ENCODE peak calls at places on chromosomes 13 and 19, in four cellular contexts. Y is stomach, R is BE2C, J is fibroblast of lung. M is an unnamed sample.

GRCh38 chr13:30870049-30870884 is 35.8 kb upstream of the MEDAG start:
- DNase-seq in R (peak), J (peak), Y (peak), M (no peak)

GRCh38 chr13:62327367-62327766 is 911.7 kb upstream of the PCDH20 start:
- DNase-seq in Y (no peak), J (no peak), R (no peak), M (no peak)

GRCh38 chr13:111503376-111503775 is 182.9 kb downstream of the TEX29 start:
- DNase-seq in R (no peak), J (no peak), Y (peak), M (no peak)

GRCh38 chr19:5805465-5806132 is 732 bp downstream of the NRTN start:
- DNase-seq in Y (peak), R (peak), J (peak), M (peak)

GRCh38 chr19:27762933-27763332 is 1450.0 kb downstream of the UQCRFS1 start:
- DNase-seq in Y (no peak), J (no peak), R (no peak), M (no peak)

GRCh38 chr13:35388979-35389378 is 87.5 kb downstream of the MAB21L1 start:
- DNase-seq in Y (no peak), J (peak), R (peak), M (no peak)

GRCh38 chr19:2546128-2547032 is 70.5 kb downstream of the GADD45B start:
- DNase-seq in J (peak), R (no peak), Y (peak), M (no peak)

GRCh38 chr13:26255717-26256277 is 1.9 kb downstream of the CDK8 start:
- DNase-seq in J (peak), Y (no peak), R (peak), M (no peak)

GRCh38 chr13:41222259-41222852 is 28.0 kb upstream of the KBTBD7 start:
- DNase-seq in R (peak), Y (peak), J (peak), M (peak)

GRCh38 chr19:51948979-51949378 is 21.7 kb downstream of the ZNF613 start:
- DNase-seq in Y (no peak), R (peak), J (peak), M (peak)

GRCh38 chr13:97005631-97006262 is 11.5 kb upstream of the OXGR1 start:
- DNase-seq in Y (no peak), R (no peak), J (peak), M (no peak)

GRCh38 chr13:41763772-41764171 is 197.1 kb downstream of the VWA8 start:
- DNase-seq in Y (no peak), J (no peak), R (no peak), M (no peak)

GRCh38 chr19:2248136-2249009 is 750 bp upstream of the AMH start:
- DNase-seq in R (peak), J (no peak), Y (no peak), M (no peak)

GRCh38 chr19:31223805-31224534 is 125.3 kb downstream of the TSHZ3 start:
- DNase-seq in R (no peak), Y (no peak), J (peak), M (no peak)

GRCh38 chr13:83794627-83795026 is 87.6 kb downstream of the SLITRK1 start:
- DNase-seq in Y (no peak), R (no peak), J (no peak), M (no peak)

GRCh38 chr19:13507053-13507611 is 853 bp upstream of the CACNA1A start:
- DNase-seq in Y (no peak), J (peak), R (no peak), M (no peak)

GRCh38 chr13:34901577-34901976 is 40.5 kb upstream of the NBEA start:
- DNase-seq in R (no peak), J (no peak), Y (no peak), M (no peak)

GRCh38 chr19:7904074-7905020 is 670 bp downstream of the MAP2K7 start:
- DNase-seq in R (peak), J (no peak), Y (no peak), M (no peak)

GRCh38 chr19:53091413-53091812 is 11.8 kb downstream of the ZNF160 start:
- DNase-seq in Y (no peak), J (no peak), R (no peak), M (no peak)

GRCh38 chr19:13637664-13638063 is 126.7 kb upstream of the MRI1 start:
- DNase-seq in R (no peak), Y (no peak), J (peak), M (no peak)

GRCh38 chr13:112587767-112588489 is at the start of gene TUBGCP3:
- DNase-seq in R (peak), Y (peak), J (peak), M (peak)

GRCh38 chr13:72508392-72508791 is 219.0 kb downstream of the MZT1 start:
- DNase-seq in J (no peak), R (peak), Y (no peak), M (no peak)

GRCh38 chr19:52946322-52947310 is 16.1 kb downstream of the ZNF816 start:
- DNase-seq in Y (peak), R (peak), J (peak), M (no peak)

GRCh38 chr13:109610517-109610916 is 175.9 kb downstream of the IRS2 start:
- DNase-seq in Y (peak), R (peak), J (no peak), M (no peak)

GRCh38 chr13:47249296-47249695 is 352.4 kb upstream of the HTR2A start:
- DNase-seq in J (no peak), R (no peak), Y (no peak), M (no peak)

GRCh38 chr19:44658069-44658727 is 13.1 kb upstream of the CEACAM19 start:
- DNase-seq in J (no peak), R (no peak), Y (no peak), M (no peak)

GRCh38 chr19:58520257-58520599 is 618 bp upstream of the ZBTB45 start:
- DNase-seq in J (no peak), R (no peak), Y (no peak), M (no peak)

GRCh38 chr13:79659161-79659560 is 178.2 kb downstream of the NDFIP2 start:
- DNase-seq in J (peak), R (peak), Y (no peak), M (no peak)

GRCh38 chr19:1089126-1089771 is 5.9 kb downstream of the POLR2E start:
- DNase-seq in J (no peak), R (no peak), Y (no peak), M (no peak)

DNA sequence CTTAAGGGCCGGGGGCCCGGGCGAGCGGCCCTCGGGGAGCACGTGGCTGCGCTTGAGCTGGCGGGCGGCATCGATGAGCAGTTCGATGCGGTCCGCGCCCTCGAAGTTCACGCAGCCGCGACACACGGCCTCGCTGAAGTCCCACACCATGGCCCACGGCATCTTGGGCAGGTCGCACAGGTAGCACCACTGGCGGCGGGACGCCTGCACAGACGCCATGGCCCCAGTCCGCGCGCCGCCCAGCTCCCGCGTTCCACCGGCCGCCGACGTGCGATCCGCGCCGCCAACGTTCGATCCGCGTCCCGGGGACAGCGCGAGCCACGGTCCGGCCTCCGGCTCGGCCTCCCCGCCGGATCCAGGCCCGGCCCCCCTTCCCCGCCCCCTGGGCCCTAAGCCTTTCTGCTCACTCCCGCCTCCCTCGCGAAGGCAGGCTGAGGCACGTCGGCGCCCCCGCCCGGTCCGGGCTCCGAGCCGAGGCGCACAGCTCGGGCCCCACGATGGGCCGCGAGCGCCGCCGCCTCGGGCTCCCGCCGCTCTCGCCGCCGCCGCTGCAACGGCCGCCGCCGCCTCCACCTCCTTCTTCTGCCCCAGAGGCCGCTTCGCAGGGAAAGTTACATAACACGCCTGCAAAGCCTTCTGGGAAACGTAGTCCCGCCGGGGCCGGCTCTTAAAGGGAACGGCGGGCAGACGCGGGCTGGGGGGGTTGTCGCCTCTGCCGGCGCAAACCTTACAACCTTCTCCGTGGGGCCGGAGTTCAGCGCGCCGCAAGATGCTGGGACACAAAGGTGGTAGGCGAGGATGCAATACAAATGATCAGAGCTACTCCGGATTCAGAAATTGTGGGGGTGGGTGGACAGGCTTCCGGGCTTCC is at the start of gene IRF2BP1:
- DNase-seq in R (peak), Y (peak), J (peak), M (peak)
- TF ChIP-seq CTCF in R (no peak), Y (no peak), J (no peak), M (no peak)

DNA sequence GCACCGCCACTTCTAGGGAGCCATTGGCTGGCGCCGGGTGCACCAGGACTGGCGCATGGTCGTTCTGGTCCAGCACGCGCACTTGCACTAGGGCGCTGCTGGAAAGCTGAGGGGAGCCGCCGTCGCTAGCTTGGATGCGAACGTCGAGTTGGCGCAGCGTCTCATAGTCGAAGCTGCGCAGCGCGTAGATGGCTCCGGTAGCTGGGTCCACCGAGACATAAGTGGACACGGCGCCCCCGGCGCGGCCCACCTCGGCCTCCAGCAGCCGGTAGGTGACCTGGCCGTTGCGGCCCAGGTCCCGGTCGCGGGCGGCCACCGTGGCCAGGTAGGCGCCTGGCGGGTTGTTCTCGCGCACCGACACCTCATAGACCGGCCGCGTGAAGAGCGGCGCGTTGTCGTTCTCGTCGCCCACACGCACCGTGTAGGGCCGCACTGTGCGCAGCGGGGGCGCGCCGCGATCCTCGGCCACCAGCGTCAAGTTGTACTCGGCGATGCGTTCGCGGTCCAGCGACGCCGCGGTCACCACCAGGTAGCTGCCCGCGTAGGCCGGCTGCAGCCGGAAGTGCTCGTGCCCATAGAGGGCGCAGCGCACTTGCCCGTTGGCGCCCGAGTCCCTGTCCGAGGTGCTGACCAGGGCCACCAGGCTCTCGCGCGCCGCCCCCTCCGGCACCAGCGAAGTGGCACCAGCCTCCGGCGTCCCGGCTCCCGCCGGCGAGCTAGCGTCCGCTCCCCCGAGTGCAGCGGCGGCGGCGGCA is 1.7 kb downstream of the PCDH8 start:
- DNase-seq in R (no peak), J (peak), Y (no peak), M (no peak)
- TF ChIP-seq CTCF in R (no peak), J (peak), Y (no peak), M (peak)

GRCh38 chr19:56071151-56071550 is 49.9 kb downstream of the ZNF787 start:
- DNase-seq in R (no peak), Y (no peak), J (no peak), M (no peak)
- TF ChIP-seq CTCF in R (peak), Y (no peak), J (peak), M (peak)

GRCh38 chr19:29662604-29663404 is 2.5 kb upstream of the PLEKHF1 start:
- DNase-seq in Y (peak), R (no peak), J (peak), M (no peak)

GRCh38 chr19:29665826-29666633 is 769 bp downstream of the PLEKHF1 start:
- DNase-seq in Y (peak), R (no peak), J (peak), M (no peak)

GRCh38 chr19:29665215-29665825 is at the start of gene PLEKHF1:
- DNase-seq in Y (peak), J (peak), R (peak), M (peak)

GRCh38 chr19:29663861-29664752 is 1.2 kb upstream of the PLEKHF1 start:
- DNase-seq in R (no peak), J (peak), Y (no peak), M (no peak)

DNA sequence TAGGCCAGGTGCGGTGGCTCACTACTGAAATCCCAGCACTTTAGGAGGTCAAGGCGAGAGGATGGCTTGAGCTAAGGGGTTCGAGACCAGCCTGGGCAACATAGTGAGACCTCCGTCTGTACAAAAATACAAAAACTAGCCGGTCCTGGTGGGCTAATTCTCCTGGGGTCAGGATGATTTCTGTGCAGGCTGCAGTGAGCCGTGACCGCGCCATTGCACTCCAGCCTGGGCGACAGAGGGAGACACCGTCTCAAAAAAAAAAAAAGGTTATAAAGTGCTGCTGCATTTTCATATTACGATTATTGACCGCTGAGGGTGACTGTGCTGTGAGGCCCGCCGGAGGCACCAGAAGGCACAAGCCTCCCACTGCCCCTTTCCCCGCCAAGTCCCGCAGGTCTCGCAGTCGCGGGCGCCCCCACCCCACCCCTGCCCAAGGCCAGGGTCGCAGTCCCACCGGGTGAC is 477 bp upstream of the PLEKHF1 start:
- DNase-seq in J (no peak), Y (no peak), R (no peak), M (no peak)
- TF ChIP-seq CTCF in J (no peak), Y (no peak), R (no peak), M (no peak)

DNA sequence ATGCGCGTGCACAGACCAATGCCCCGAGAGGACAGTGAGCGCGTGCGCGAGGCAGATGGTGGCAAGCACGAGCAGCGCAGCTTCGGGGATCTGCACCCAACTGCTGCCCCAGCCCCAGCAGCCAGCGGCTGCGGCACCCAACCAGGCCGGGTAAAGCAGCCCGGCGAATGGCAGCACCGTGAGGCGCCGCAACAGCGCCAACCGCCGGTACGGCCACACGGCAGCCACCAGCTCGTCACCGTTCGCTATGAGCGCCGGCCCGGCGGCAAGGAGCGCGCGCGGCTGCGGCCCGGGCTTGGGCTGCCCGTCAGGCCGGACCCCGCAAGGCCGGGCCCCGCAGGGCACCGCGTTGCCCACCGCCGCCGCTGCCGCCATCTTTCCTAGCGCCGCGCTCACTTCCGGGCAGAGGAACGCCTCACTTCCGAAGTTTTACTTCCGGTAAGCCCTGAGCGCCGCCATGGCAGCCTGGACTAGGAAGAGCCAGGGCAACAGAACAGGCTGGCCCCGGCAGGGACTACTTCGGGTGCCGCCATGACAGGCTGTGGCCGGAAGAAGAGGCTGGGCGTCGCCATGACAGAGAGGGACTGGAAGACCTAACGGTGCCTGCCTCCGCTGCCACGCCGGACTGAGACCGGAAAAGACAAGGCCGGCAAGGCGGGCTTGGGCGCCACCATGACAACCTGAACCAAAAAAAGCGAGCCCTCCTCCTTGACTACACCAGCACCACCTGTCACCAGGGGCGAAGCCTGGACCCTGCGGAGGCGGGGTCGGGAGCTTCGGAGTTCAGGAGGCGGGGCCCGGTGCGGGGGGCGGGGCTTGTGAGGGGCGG is at the start of gene ATP13A1:
- DNase-seq in R (peak), Y (peak), J (peak), M (peak)
- TF ChIP-seq CTCF in R (no peak), Y (no peak), J (no peak), M (no peak)

DNA sequence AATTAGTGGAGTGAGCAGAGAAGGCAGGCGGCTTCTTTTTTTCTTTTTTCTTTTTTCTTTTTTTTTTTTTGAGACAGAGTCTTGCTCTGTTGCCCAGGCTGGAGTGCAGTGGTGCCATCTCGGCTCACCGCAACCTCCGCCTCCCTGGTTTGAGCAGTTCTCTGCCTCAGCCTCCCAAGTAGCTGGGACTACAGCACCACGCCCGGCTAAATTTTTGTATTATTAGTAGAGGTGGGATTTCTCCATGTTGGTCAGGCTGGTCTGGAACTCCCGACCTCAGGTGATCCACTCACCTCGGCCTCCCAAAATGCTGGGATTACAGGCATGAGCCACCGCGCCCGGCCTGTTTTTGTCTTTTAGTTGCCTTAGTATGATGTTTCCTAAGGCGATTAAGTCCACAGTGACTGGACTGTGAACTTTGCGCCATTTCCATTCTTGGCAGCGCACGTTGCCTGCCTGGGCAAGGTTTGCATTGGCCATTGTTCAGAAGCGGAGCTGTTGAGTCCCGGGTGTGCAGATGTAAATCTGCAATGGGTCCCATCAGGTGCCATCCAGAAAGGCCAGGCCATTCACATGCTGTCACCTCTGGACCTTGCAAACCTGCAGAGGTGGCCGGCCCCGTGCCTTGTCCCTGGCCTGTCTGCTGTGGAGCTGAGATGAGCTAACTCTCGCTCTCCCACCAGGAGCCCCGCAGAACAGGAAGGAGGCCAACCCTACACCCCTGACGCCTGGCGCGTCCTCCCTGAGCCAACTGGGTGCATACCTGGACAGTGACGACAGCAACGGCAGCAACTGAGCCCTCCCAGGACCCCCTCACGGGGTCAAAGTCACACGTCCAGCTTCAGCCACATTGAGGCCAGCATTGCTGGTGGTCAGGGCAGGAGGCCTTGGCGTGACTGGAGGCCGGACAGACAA is 10.9 kb upstream of the SHD start:
- DNase-seq in R (no peak), J (no peak), Y (peak), M (no peak)
- TF ChIP-seq CTCF in R (no peak), J (no peak), Y (no peak), M (no peak)

M was measured in D721Med.